ENCODE peak calls at places on chromosome 13, in five cellular contexts. L is H1, E is K562, Q is HepG2, Y is GM12878. P is an unnamed sample.

GRCh38 chr13:78604782-78605611 is 1.6 kb upstream of the POU4F1 start:
- DNase-seq in Y (no peak), L (peak; percentile 67), E (peak; percentile 35), Q (peak; percentile 50), P (peak; percentile 79)

GRCh38 chr13:43425234-43425633 is 361.5 kb downstream of the ENOX1 start:
- DNase-seq in Q (no peak), Y (no peak), E (no peak), L (no peak), P (peak; percentile 56)

GRCh38 chr13:98503175-98504028 is 73.5 kb downstream of the STK24 start:
- DNase-seq in Y (no peak), L (no peak), Q (no peak), E (peak; percentile 42), P (no peak)

GRCh38 chr13:52892925-52893324 is 44.5 kb upstream of the PCDH8 start:
- DNase-seq in L (no peak), Y (no peak), E (no peak), Q (no peak), P (no peak)

GRCh38 chr13:59706101-59706976 is 457.4 kb downstream of the DIAPH3 start:
- DNase-seq in Y (no peak), E (no peak), L (no peak), Q (no peak), P (no peak)

GRCh38 chr13:25857830-25858229 is 194.0 kb downstream of the SHISA2 start:
- DNase-seq in Q (no peak), L (no peak), Y (no peak), E (no peak), P (no peak)

GRCh38 chr13:113792821-113793717 is 34.0 kb downstream of the TMEM255B start:
- DNase-seq in E (no peak), Y (no peak), Q (no peak), L (no peak), P (no peak)

GRCh38 chr13:43744630-43745029 is 42.1 kb downstream of the ENOX1 start:
- DNase-seq in E (no peak), Q (no peak), L (no peak), Y (no peak), P (peak; percentile 35)

GRCh38 chr13:106657104-106657503 is 89.2 kb upstream of the ARGLU1 start:
- DNase-seq in L (no peak), E (no peak), Y (no peak), Q (no peak), P (no peak)

GRCh38 chr13:22735381-22735995 is 445.3 kb upstream of the SGCG start:
- DNase-seq in Y (no peak), L (no peak), Q (no peak), E (no peak), P (peak; percentile 59)

GRCh38 chr13:40961224-40961623 is 57.9 kb downstream of the ELF1 start:
- DNase-seq in Y (no peak), L (no peak), Q (no peak), E (no peak), P (no peak)
- H2AFZ ChIP-seq in Y (no peak overlapping the region), L (no peak overlapping the region), Q (no peak overlapping the region), E (no peak overlapping the region), P (no peak overlapping the region)

GRCh38 chr13:80116107-80116506 is 224.8 kb downstream of the SPRY2 start:
- DNase-seq in Q (no peak), L (no peak), Y (no peak), E (no peak), P (no peak)
- TF ChIP-seq CREB1 in Q (no peak), L (no peak), Y (no peak), E (no peak), P (no peak)

GRCh38 chr13:31168736-31169135 is 7.0 kb upstream of the HSPH1 start:
- DNase-seq in L (no peak), Q (no peak), Y (no peak), E (no peak), P (no peak)

GRCh38 chr13:31172001-31172400 is 10.3 kb upstream of the HSPH1 start:
- DNase-seq in E (no peak), L (no peak), Y (no peak), Q (no peak), P (no peak)

GRCh38 chr13:31175847-31176536 is 14.3 kb upstream of the HSPH1 start:
- DNase-seq in L (no peak), E (no peak), Y (no peak), Q (peak; percentile 34), P (no peak)

GRCh38 chr13:31174018-31174417 is 12.3 kb upstream of the HSPH1 start:
- DNase-seq in L (no peak), E (no peak), Y (no peak), Q (peak; percentile 38), P (no peak)

DNA sequence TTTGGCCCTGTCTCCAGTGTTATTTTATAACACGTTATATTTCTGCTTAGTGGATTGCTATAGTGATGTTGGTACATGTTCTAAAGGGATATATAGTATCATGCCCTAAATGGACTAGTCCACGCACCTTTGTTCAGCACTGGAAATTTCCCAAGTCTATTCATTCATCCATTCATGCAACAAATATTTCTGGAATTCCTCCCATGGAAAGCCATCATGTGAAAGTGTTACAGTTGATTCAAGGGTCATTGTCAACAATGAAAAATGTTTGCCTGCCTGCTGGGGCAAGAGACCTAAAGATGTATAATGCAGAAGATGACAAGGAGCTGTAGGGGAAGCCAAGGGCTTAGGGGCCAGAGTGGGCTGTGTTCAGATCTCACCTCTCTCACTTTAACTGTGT is 10.8 kb upstream of the HSPH1 start:
- DNase-seq in Y (no peak), E (no peak), L (no peak), Q (peak; percentile 94), P (no peak)
- H3K4me2 ChIP-seq in Y (no peak overlapping the region), E (no peak overlapping the region), L (no peak overlapping the region), Q (peak overlapping the region; percentile 28), P (no peak overlapping the region)

DNA sequence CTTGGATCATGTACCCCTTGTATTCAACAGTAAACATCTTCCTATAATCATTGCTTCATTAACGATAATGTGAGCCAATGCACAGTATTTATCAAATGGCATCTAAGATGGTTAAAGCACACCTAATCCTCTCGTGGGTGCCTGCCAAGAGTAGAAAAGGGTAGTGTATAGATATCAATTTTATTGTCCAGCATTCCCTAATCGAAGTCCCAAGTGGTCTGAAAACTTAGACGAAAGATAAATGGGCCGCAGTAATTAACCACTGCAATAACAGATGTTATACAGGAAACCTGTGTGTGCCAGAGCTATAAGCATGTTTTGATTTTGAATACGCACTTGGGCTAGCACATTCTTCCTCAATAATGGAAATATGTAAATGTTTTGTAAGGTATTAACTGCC is 642 bp upstream of the MBNL2 start:
- DNase-seq in Q (no peak), L (no peak), Y (no peak), E (no peak), P (no peak)
- H2AFZ ChIP-seq in Q (no peak overlapping the region), L (no peak overlapping the region), Y (peak overlapping the region; percentile 94), E (peak overlapping the region; percentile 81), P (no peak overlapping the region)

GRCh38 chr13:108963276-108963810 is 333.9 kb downstream of the MYO16 start:
- DNase-seq in Y (no peak), E (no peak), L (no peak), Q (no peak), P (no peak)

GRCh38 chr13:108961542-108962125 is 332.2 kb downstream of the MYO16 start:
- DNase-seq in Y (peak; percentile 24), Q (peak; percentile 43), E (peak; percentile 42), L (no peak), P (peak; percentile 75)

GRCh38 chr13:108964601-108965000 is 335.2 kb downstream of the MYO16 start:
- DNase-seq in Y (no peak), Q (no peak), L (no peak), E (no peak), P (no peak)

GRCh38 chr13:108962652-108963051 is 333.2 kb downstream of the MYO16 start:
- DNase-seq in E (no peak), Q (no peak), L (no peak), Y (no peak), P (no peak)

DNA sequence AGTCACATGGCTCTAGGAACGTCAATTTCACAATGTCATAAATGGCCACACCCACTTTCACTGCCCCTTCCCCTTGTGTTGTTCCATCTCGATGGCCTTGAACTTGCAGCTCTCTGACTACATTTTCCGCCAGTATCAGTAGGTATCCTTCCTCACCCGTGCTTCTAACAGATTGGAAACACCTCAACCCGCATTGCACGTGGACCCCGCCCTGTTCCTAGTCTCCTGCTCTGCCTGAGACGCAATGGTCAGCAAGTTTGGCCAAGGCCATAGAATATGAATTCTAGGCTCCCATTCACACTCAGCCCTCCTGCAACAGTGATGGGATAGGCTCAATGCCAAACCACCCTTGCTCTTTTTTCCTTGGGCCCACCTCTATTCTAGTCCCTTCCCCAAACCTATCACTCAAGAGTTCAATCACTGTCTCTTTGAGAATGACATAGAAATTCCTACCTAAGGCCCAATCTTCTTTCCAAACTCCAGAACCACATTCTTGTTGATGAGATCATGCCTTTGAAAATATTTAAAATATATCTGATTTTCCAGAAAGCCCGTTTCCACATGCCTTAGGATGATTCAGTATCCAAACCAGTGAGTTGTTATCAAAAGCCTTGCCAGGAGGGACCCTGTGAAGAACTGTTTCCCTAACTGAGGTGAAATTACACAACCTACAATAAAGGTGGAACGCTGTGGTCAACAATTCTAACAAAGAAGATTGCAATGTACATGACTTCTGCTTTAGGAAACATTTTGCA is 334.6 kb downstream of the MYO16 start:
- DNase-seq in L (no peak), E (no peak), Y (no peak), Q (no peak), P (no peak)
- TF ChIP-seq CREB1 in L (no peak), E (no peak), Y (no peak), Q (no peak), P (no peak)

GRCh38 chr13:112626124-112626523 is 38.2 kb upstream of the TUBGCP3 start:
- DNase-seq in L (no peak), Y (no peak), E (no peak), Q (no peak), P (no peak)

GRCh38 chr13:112627161-112627560 is 39.2 kb upstream of the TUBGCP3 start:
- DNase-seq in E (no peak), Q (no peak), Y (no peak), L (no peak), P (no peak)

GRCh38 chr13:112626761-112627160 is 38.8 kb upstream of the TUBGCP3 start:
- DNase-seq in Y (no peak), L (no peak), Q (no peak), E (no peak), P (no peak)

GRCh38 chr13:112625698-112626097 is 37.7 kb upstream of the TUBGCP3 start:
- DNase-seq in L (no peak), E (no peak), Y (no peak), Q (no peak), P (no peak)

GRCh38 chr13:112629161-112629560 is 41.2 kb upstream of the TUBGCP3 start:
- DNase-seq in L (no peak), Y (no peak), E (no peak), Q (no peak), P (no peak)
- H3K4me2 ChIP-seq in L (no peak overlapping the region), Y (no peak overlapping the region), E (peak overlapping the region; percentile 38), Q (no peak overlapping the region), P (no peak overlapping the region)

GRCh38 chr13:94305934-94306333 is 173.5 kb downstream of the DCT start:
- DNase-seq in L (no peak), Q (no peak), Y (no peak), E (no peak), P (no peak)
- H2AFZ ChIP-seq in L (no peak overlapping the region), Q (no peak overlapping the region), Y (no peak overlapping the region), E (no peak overlapping the region), P (no peak overlapping the region)

P was measured in GM23338.